ENCODE peak calls at places on chromosome 13, in nine cellular contexts. V, U, S, D, X, M, C, N and O are unnamed samples.

GRCh38 chr13:64936879-64937278 is 2293.3 kb downstream of the PCDH9 start:
- DNase-seq in N (no peak), X (peak), U (no peak), D (no peak), C (no peak), V (no peak), S (no peak), M (no peak), O (no peak)

GRCh38 chr13:32746474-32746873 is 160.2 kb downstream of the PDS5B start:
- DNase-seq in X (no peak), C (no peak), M (no peak), S (no peak), D (no peak), V (no peak), N (no peak), U (no peak), O (no peak)

GRCh38 chr13:20230913-20231838 is 943 bp downstream of the GJB6 start:
- DNase-seq in C (no peak), M (peak), V (peak), S (no peak), N (no peak), U (no peak), D (no peak), X (no peak), O (no peak)

GRCh38 chr13:59447846-59448620 is 715.7 kb downstream of the DIAPH3 start:
- DNase-seq in N (no peak), C (peak), M (peak), S (no peak), D (no peak), U (no peak), X (no peak), V (peak), O (no peak)

GRCh38 chr13:44930907-44931676 is 58.2 kb downstream of the NUFIP1 start:
- DNase-seq in C (peak), S (peak), N (no peak), D (no peak), V (peak), U (no peak), M (peak), X (no peak), O (no peak)

GRCh38 chr13:38819053-38819452 is 132.2 kb downstream of the FREM2 start:
- DNase-seq in N (peak), M (no peak), S (no peak), V (peak), D (no peak), U (no peak), X (no peak), C (no peak), O (peak)

GRCh38 chr13:32115069-32115468 is 83.5 kb downstream of the FRY start:
- DNase-seq in M (no peak), X (no peak), V (no peak), N (no peak), C (no peak), U (no peak), D (peak), S (no peak), O (no peak)

GRCh38 chr13:32824671-32825070 is 191.6 kb upstream of the KL start:
- DNase-seq in N (no peak), S (peak), C (peak), U (peak), D (no peak), M (peak), X (no peak), V (peak), O (peak)

GRCh38 chr13:99979453-99980200 is 2.0 kb upstream of the ZIC2 start:
- DNase-seq in M (peak), V (peak), U (no peak), S (peak), N (no peak), D (no peak), C (peak), X (peak), O (peak)

GRCh38 chr13:98176777-98177608 is at the start of gene RNF113B:
- DNase-seq in U (no peak), D (no peak), V (no peak), S (no peak), C (no peak), N (no peak), X (no peak), M (no peak), O (no peak)

GRCh38 chr13:32409561-32410440 is 18.1 kb downstream of the N4BP2L1 start:
- DNase-seq in N (no peak), X (no peak), D (no peak), V (peak), S (no peak), M (peak), C (no peak), U (no peak), O (peak)

GRCh38 chr13:95457294-95457693 is 95.2 kb upstream of the CLDN10 start:
- DNase-seq in D (no peak), M (no peak), U (no peak), V (no peak), C (no peak), S (no peak), N (peak), X (no peak), O (no peak)

GRCh38 chr13:83450586-83450985 is 431.7 kb downstream of the SLITRK1 start:
- DNase-seq in S (no peak), C (peak), M (peak), V (peak), D (no peak), X (no peak), N (no peak), U (no peak), O (no peak)

GRCh38 chr13:79988573-79988972 is 352.4 kb downstream of the SPRY2 start:
- DNase-seq in X (no peak), N (no peak), M (no peak), S (peak), D (no peak), C (peak), V (no peak), U (no peak), O (peak)

GRCh38 chr13:43663474-43664090 is 123.2 kb downstream of the ENOX1 start:
- DNase-seq in M (no peak), N (no peak), C (peak), S (peak), U (no peak), V (no peak), D (no peak), X (no peak), O (no peak)

GRCh38 chr13:21971662-21972635 is 301.1 kb downstream of the FGF9 start:
- DNase-seq in S (no peak), X (no peak), M (no peak), D (no peak), V (no peak), C (peak), N (no peak), U (no peak), O (no peak)

GRCh38 chr13:99059498-99060070 is 81.7 kb upstream of the DOCK9 start:
- DNase-seq in V (no peak), X (no peak), M (no peak), N (peak), U (no peak), C (no peak), S (no peak), D (no peak), O (no peak)

GRCh38 chr13:51778407-51778806 is 25.6 kb downstream of the DHRS12 start:
- DNase-seq in U (no peak), D (no peak), V (no peak), M (no peak), X (no peak), S (no peak), N (no peak), C (no peak), O (no peak)

GRCh38 chr13:52118595-52118994 is 10.3 kb downstream of the NEK5 start:
- DNase-seq in U (no peak), S (no peak), M (no peak), D (no peak), N (no peak), V (peak), C (no peak), X (no peak), O (no peak)

GRCh38 chr13:38582133-38582532 is 104.7 kb upstream of the FREM2 start:
- DNase-seq in X (peak), S (peak), C (peak), M (peak), U (no peak), N (peak), V (peak), D (peak), O (peak)

GRCh38 chr13:69935043-69935442 is 172.6 kb upstream of the ATXN8OS start:
- DNase-seq in X (peak), C (no peak), U (peak), D (peak), N (peak), S (peak), M (no peak), V (no peak), O (no peak)
- TF ChIP-seq EZH2phosphoT487 in X (no peak), C (no peak), U (no peak), D (no peak), N (no peak), S (no peak), M (no peak), V (no peak), O (no peak)

DNA sequence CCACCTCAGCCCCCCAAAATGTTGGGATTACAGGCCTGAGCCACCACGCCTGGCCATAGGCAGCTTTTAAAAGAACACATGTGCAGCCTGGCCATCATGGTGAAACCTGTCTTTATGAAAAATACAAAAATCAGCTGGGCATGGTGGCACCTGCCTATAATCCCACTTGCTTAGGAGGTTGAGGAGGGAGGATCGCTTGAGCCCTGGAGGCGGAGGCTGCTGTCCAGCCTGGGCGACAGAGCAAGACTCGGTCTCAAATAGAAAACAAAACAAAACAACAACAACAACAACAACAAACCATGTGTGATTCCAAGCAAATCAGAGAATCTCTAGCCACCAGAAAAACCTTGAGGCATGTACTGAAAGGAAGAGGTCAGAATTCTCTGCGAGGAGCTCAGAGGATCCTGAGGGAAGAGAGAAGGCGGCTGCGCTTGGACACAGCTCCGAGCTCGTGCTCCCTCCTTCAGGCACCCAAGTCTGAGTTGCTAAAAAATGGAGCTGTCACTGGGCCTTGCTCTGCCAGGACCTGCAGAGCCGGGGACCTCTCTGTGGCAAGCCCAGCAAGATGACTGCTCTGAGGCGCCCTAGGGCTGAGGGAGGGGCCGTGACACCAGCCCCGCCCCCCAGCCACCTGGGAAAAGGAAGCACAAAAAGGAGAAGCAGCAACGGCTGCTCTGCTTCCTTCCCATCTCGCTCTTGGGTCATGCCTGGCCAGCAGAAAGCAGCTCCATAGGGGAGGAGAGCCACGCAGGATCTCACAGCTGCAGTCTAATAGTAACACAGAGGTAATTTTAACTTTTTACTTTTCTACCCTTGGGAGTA is at the start of gene ARL11:
- DNase-seq in C (no peak), U (no peak), M (peak), D (peak), X (no peak), V (peak), N (peak), S (no peak), O (peak)
- TF ChIP-seq EZH2phosphoT487 in C (no peak), U (no peak), M (no peak), D (no peak), X (no peak), V (no peak), N (no peak), S (no peak), O (no peak)

GRCh38 chr13:47291116-47291656 is 394.3 kb upstream of the HTR2A start:
- DNase-seq in M (no peak), V (no peak), N (no peak), X (no peak), C (no peak), U (no peak), D (no peak), S (peak), O (no peak)
- TF ChIP-seq EZH2phosphoT487 in M (no peak), V (no peak), N (no peak), X (no peak), C (no peak), U (no peak), D (no peak), S (no peak), O (no peak)

GRCh38 chr13:40161931-40162330 is 504.5 kb downstream of the FOXO1 start:
- DNase-seq in C (no peak), V (no peak), U (no peak), D (no peak), S (no peak), N (no peak), M (no peak), X (no peak), O (no peak)

GRCh38 chr13:40161008-40161694 is 505.3 kb downstream of the FOXO1 start:
- DNase-seq in X (no peak), S (no peak), U (no peak), D (no peak), N (no peak), V (no peak), M (no peak), C (peak), O (no peak)

GRCh38 chr13:40159736-40160135 is 504.3 kb downstream of the COG6 start:
- DNase-seq in U (no peak), D (no peak), V (no peak), M (no peak), S (no peak), X (no peak), N (no peak), C (no peak), O (no peak)

GRCh38 chr13:40155176-40155575 is 499.7 kb downstream of the COG6 start:
- DNase-seq in S (no peak), D (no peak), N (no peak), C (no peak), U (no peak), X (no peak), M (no peak), V (peak), O (no peak)

GRCh38 chr13:40158218-40158617 is 502.8 kb downstream of the COG6 start:
- DNase-seq in X (no peak), V (no peak), M (no peak), D (no peak), C (peak), N (no peak), U (no peak), S (peak), O (no peak)
- TF ChIP-seq EZH2phosphoT487 in X (no peak), V (no peak), M (no peak), D (no peak), C (no peak), N (no peak), U (no peak), S (no peak), O (no peak)

DNA sequence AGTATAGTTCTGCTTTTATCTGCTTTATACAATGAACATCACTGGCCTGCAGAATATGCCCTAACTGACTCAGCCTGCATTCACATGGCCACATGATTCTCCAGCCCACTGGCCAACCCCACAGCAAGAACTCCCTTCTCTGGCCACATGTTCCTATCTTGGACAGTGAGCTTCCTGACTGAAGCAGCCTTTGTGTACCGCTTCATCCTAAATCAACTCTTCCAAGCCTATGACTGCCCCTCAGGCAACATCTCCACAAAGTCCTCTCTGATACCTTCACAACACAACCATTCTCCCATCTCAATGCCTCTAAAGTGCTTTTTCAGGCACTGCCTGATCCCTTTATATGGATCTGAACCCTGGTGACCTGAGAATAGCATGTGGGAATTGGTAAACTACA is 214.1 kb downstream of the COL4A1 start:
- DNase-seq in C (peak), X (no peak), N (no peak), M (no peak), D (no peak), S (no peak), U (no peak), V (no peak), O (no peak)
- TF ChIP-seq EZH2phosphoT487 in C (no peak), X (no peak), N (no peak), M (no peak), D (no peak), S (no peak), U (no peak), V (no peak), O (no peak)

GRCh38 chr13:50208826-50209335 is 193.6 kb downstream of the KCNRG start:
- DNase-seq in U (no peak), V (peak), M (peak), C (peak), D (peak), N (no peak), X (no peak), S (peak), O (peak)
- TF ChIP-seq EZH2phosphoT487 in U (no peak), V (no peak), M (no peak), C (no peak), D (no peak), N (no peak), X (no peak), S (no peak), O (no peak)

GRCh38 chr13:47480941-47481340 is 520.1 kb downstream of the SUCLA2 start:
- DNase-seq in V (no peak), U (no peak), X (no peak), S (no peak), N (no peak), C (no peak), D (no peak), M (peak), O (no peak)

GRCh38 chr13:47481521-47481920 is 519.6 kb downstream of the SUCLA2 start:
- DNase-seq in V (no peak), U (no peak), S (no peak), N (no peak), M (no peak), C (no peak), D (no peak), X (no peak), O (no peak)

GRCh38 chr13:47478985-47479384 is 522.1 kb downstream of the SUCLA2 start:
- DNase-seq in U (no peak), V (no peak), S (peak), C (peak), X (no peak), N (no peak), M (no peak), D (no peak), O (no peak)

GRCh38 chr13:47484564-47484963 is 516.5 kb downstream of the SUCLA2 start:
- DNase-seq in M (no peak), S (peak), N (no peak), U (no peak), C (peak), X (no peak), D (no peak), V (no peak), O (no peak)

GRCh38 chr13:47480121-47480520 is 521.0 kb downstream of the SUCLA2 start:
- DNase-seq in V (no peak), X (no peak), S (peak), D (no peak), U (no peak), M (no peak), C (peak), N (no peak), O (no peak)
- TF ChIP-seq EZH2phosphoT487 in V (no peak), X (no peak), S (no peak), D (no peak), U (no peak), M (no peak), C (no peak), N (no peak), O (no peak)